ENCODE peak calls at places on chromosomes 1 and 21, in six cellular contexts. H, X, E, T, W and M are unnamed samples.

GRCh38 chr1:11681071-11681771 is at the start of gene MAD2L2:
- DNase-seq in H (peak; percentile 73), X (peak; percentile 80), E (no peak), T (peak; percentile 99), W (peak; percentile 47), M (peak; percentile 86)

GRCh38 chr1:46580140-46580903 is 23.7 kb downstream of the MKNK1 start:
- DNase-seq in H (no peak), X (no peak), E (no peak), T (no peak), W (peak; percentile 5), M (no peak)

GRCh38 chr1:113276507-113276906 is 113.8 kb upstream of the MAGI3 start:
- DNase-seq in H (no peak), X (no peak), E (no peak), T (peak; percentile 44), W (no peak), M (no peak)

GRCh38 chr1:7648761-7649384 is 122.2 kb upstream of the VAMP3 start:
- DNase-seq in H (peak; percentile 14), X (peak; percentile 85), E (no peak), T (no peak), W (no peak), M (no peak)

GRCh38 chr1:153310526-153310925 is 2.2 kb downstream of the PGLYRP3 start:
- DNase-seq in H (no peak), X (no peak), E (no peak), T (no peak), W (no peak), M (no peak)

GRCh38 chr1:241950390-241950789 is 7.2 kb upstream of the BECN2 start:
- DNase-seq in H (no peak), X (no peak), E (no peak), T (no peak), W (no peak), M (no peak)

GRCh38 chr1:53080769-53081168 is 18.8 kb downstream of the PODN start:
- DNase-seq in H (no peak), X (no peak), E (no peak), T (no peak), W (no peak), M (no peak)

GRCh38 chr1:47791879-47792608 is 205.1 kb downstream of the TRABD2B start:
- DNase-seq in H (no peak), X (no peak), E (no peak), T (no peak), W (no peak), M (no peak)

GRCh38 chr1:175218132-175218531 is 25.6 kb upstream of the KIAA0040 start:
- DNase-seq in H (no peak), X (no peak), E (no peak), T (no peak), W (no peak), M (no peak)

GRCh38 chr1:11784993-11785769 is 20.6 kb downstream of the MTHFR start:
- DNase-seq in H (peak; percentile 63), X (peak; percentile 62), E (peak; percentile 84), T (peak; percentile 89), W (peak; percentile 64), M (peak; percentile 92)

GRCh38 chr1:166900987-166901386 is 24.9 kb upstream of the TADA1 start:
- DNase-seq in H (no peak), X (no peak), E (no peak), T (no peak), W (no peak), M (no peak)

GRCh38 chr1:86137458-86137857 is 19.1 kb downstream of the COL24A1 start:
- DNase-seq in H (peak; percentile 3), X (no peak), E (no peak), T (no peak), W (no peak), M (no peak)

GRCh38 chr1:227891955-227892871 is 55.5 kb downstream of the WNT9A start:
- DNase-seq in H (no peak), X (no peak), E (no peak), T (no peak), W (no peak), M (peak; percentile 25)

GRCh38 chr1:6007318-6008083 is 15.3 kb upstream of the NPHP4 start:
- DNase-seq in H (no peak), X (no peak), E (no peak), T (peak; percentile 87), W (no peak), M (peak; percentile 5)

GRCh38 chr1:220370041-220370700 is 97.9 kb upstream of the RAB3GAP2 start:
- DNase-seq in H (peak; percentile 11), X (no peak), E (no peak), T (no peak), W (no peak), M (no peak)

GRCh38 chr1:231699769-231700168 is 73.2 kb downstream of the DISC1 start:
- DNase-seq in H (no peak), X (no peak), E (no peak), T (no peak), W (no peak), M (no peak)

GRCh38 chr1:70003509-70003908 is 201.9 kb downstream of the LRRC40 start:
- DNase-seq in H (no peak), X (no peak), E (no peak), T (no peak), W (no peak), M (no peak)

GRCh38 chr1:207343675-207344074 is 22.2 kb downstream of the CD55 start:
- DNase-seq in H (no peak), X (no peak), E (no peak), T (no peak), W (peak; percentile 49), M (no peak)

GRCh38 chr1:110433803-110434202 is 17.1 kb upstream of the PROK1 start:
- DNase-seq in H (peak; percentile 54), X (no peak), E (peak; percentile 38), T (peak; percentile 80), W (peak; percentile 58), M (peak; percentile 68)

GRCh38 chr21:37815893-37816292 is 100.4 kb downstream of the KCNJ6 start:
- DNase-seq in H (no peak), X (no peak), E (no peak), T (no peak), W (no peak), M (no peak)

GRCh38 chr1:234934611-234935033 is 194.0 kb downstream of the TOMM20 start:
- DNase-seq in H (peak; percentile 45), X (no peak), E (no peak), T (no peak), W (no peak), M (no peak)

GRCh38 chr21:41373253-41373652 is 11.4 kb downstream of the MX2 start:
- DNase-seq in H (no peak), X (no peak), E (no peak), T (no peak), W (no peak), M (no peak)

GRCh38 chr1:53526451-53527101 is 67.4 kb downstream of the DMRTB1 start:
- DNase-seq in H (no peak), X (no peak), E (no peak), T (no peak), W (peak; percentile 65), M (peak; percentile 27)

DNA sequence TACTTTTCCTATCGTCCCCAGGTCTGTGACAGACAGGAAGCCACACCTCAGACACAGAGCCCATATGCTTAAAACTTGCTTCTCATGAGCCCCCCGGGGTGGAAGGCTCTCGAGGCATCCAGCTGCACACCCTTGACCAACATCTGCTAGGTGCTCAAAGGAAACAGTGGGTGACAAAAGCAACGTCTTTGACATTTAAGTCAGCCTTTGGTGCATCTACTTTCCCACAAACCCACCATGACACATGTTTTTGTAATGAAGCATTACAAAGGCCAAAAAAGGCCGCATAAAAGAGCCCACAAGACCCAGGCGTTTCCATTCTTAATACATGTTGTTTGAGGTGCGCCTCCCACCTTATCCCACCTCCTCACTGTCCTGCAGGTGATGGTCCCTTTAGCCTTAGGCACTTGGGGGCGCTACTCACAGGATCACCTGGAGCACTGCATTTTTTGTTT is 11.8 kb upstream of the FASLG start:
- DNase-seq in H (no peak), X (no peak), E (no peak), T (no peak), W (no peak), M (no peak)
- TF ChIP-seq JUN in H (no peak), X (no peak), E (no peak), T (no peak), W (no peak), M (no peak)

GRCh38 chr1:177848577-177848976 is 121.3 kb downstream of the SEC16B start:
- DNase-seq in H (no peak), X (no peak), E (no peak), T (no peak), W (no peak), M (no peak)

GRCh38 chr1:177854951-177855350 is 114.9 kb downstream of the SEC16B start:
- DNase-seq in H (no peak), X (no peak), E (no peak), T (no peak), W (no peak), M (no peak)

GRCh38 chr1:177847843-177848242 is 122.0 kb downstream of the SEC16B start:
- DNase-seq in H (no peak), X (no peak), E (no peak), T (no peak), W (no peak), M (no peak)

GRCh38 chr1:177849588-177849987 is 120.3 kb downstream of the SEC16B start:
- DNase-seq in H (no peak), X (no peak), E (no peak), T (no peak), W (no peak), M (no peak)

DNA sequence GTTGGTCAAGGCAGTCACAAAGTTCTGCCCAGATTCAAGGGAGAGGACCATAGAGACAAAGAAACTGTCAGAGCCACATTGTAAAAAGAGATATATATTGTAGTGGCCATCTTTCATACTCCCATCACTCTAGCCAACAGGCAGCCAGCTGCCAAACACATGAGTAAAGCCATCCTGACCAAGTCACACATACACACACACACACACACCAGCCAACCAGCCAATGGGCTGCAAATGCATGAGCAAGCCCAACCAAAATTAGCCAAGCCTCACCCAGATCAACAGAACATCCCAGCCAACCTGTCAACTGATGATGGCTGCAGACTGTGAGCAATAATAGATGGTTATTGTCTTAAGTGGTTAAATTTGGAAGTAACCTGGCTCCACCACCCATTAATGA is 120.7 kb downstream of the SEC16B start:
- DNase-seq in H (no peak), X (no peak), E (no peak), T (no peak), W (no peak), M (no peak)
- TF ChIP-seq JUN in H (no peak), X (no peak), E (no peak), T (no peak), W (no peak), M (no peak)

GRCh38 chr1:76426606-76427005 is 352.1 kb downstream of the ST6GALNAC3 start:
- DNase-seq in H (no peak), X (no peak), E (no peak), T (no peak), W (no peak), M (no peak)

GRCh38 chr1:76428027-76428426 is 353.5 kb downstream of the ST6GALNAC3 start:
- DNase-seq in H (no peak), X (peak; percentile 16), E (no peak), T (no peak), W (no peak), M (no peak)

GRCh38 chr1:76430532-76430931 is 356.0 kb downstream of the ST6GALNAC3 start:
- DNase-seq in H (no peak), X (no peak), E (no peak), T (no peak), W (no peak), M (no peak)

GRCh38 chr1:76425104-76425842 is 350.7 kb downstream of the ST6GALNAC3 start:
- DNase-seq in H (no peak), X (no peak), E (no peak), T (no peak), W (no peak), M (no peak)

GRCh38 chr1:76425843-76426145 is 351.2 kb downstream of the ST6GALNAC3 start:
- DNase-seq in H (no peak), X (peak; percentile 82), E (no peak), T (no peak), W (no peak), M (no peak)
- TF ChIP-seq JUN in H (no peak), X (peak; percentile 85), E (no peak), T (no peak), W (no peak), M (no peak)

GRCh38 chr1:225844236-225845061 is 34.5 kb downstream of the EPHX1 start:
- DNase-seq in H (no peak), X (no peak), E (no peak), T (no peak), W (no peak), M (no peak)
- TF ChIP-seq JUN in H (no peak), X (no peak), E (no peak), T (no peak), W (no peak), M (no peak)